ENCODE peak calls at places on chromosome 1, in nine cellular contexts. One of them, this sample, is unnamed.
A peak's percentile ranks its signal among the peaks of the same experiment; 100 is the strongest.

GRCh38 chr1:240575976-240576666 is 35.8 kb downstream of the GREM2 start:
- DNase-seq in AG04449: no peak
- DNase-seq in ovary: no peak
- DNase-seq in GM06990: peak; percentile 0
- DNase-seq in AG10803: peak; percentile 85
- DNase-seq in dorsolateral prefrontal cortex: no peak
- DNase-seq in brain microvascular endothelial cell: peak; percentile 31
- DNase-seq in IMR-90: peak; percentile 60
- DNase-seq in CD8-positive, alpha-beta T cell: peak; percentile 23
- DNase-seq in this sample: peak; percentile 51

GRCh38 chr1:201488817-201489581 is 17.9 kb downstream of the CSRP1 start:
- DNase-seq in dorsolateral prefrontal cortex: no peak
- DNase-seq in ovary: no peak
- DNase-seq in GM06990: no peak
- DNase-seq in CD8-positive, alpha-beta T cell: no peak
- DNase-seq in AG04449: peak; percentile 79
- DNase-seq in AG10803: peak; percentile 97
- DNase-seq in brain microvascular endothelial cell: peak; percentile 91
- DNase-seq in IMR-90: peak; percentile 96
- DNase-seq in this sample: peak; percentile 95

GRCh38 chr1:209702832-209703231 is 1.8 kb upstream of the HSD11B1 start:
- DNase-seq in brain microvascular endothelial cell: no peak
- DNase-seq in CD8-positive, alpha-beta T cell: no peak
- DNase-seq in AG04449: no peak
- DNase-seq in IMR-90: no peak
- DNase-seq in AG10803: no peak
- DNase-seq in GM06990: no peak
- DNase-seq in ovary: no peak
- DNase-seq in dorsolateral prefrontal cortex: no peak
- DNase-seq in this sample: no peak

GRCh38 chr1:37667023-37667769 is 25.1 kb upstream of the CDCA8 start:
- DNase-seq in CD8-positive, alpha-beta T cell: no peak
- DNase-seq in AG10803: peak; percentile 87
- DNase-seq in ovary: no peak
- DNase-seq in AG04449: no peak
- DNase-seq in dorsolateral prefrontal cortex: no peak
- DNase-seq in IMR-90: no peak
- DNase-seq in GM06990: no peak
- DNase-seq in brain microvascular endothelial cell: no peak
- DNase-seq in this sample: no peak

GRCh38 chr1:211118407-211119102 is 15.4 kb downstream of the KCNH1 start:
- DNase-seq in IMR-90: peak; percentile 39
- DNase-seq in ovary: no peak
- DNase-seq in AG10803: peak; percentile 29
- DNase-seq in CD8-positive, alpha-beta T cell: no peak
- DNase-seq in brain microvascular endothelial cell: no peak
- DNase-seq in dorsolateral prefrontal cortex: no peak
- DNase-seq in AG04449: no peak
- DNase-seq in GM06990: no peak
- DNase-seq in this sample: peak; percentile 48

GRCh38 chr1:34055828-34056227 is 109.2 kb downstream of the CSMD2 start:
- DNase-seq in CD8-positive, alpha-beta T cell: no peak
- DNase-seq in ovary: no peak
- DNase-seq in GM06990: no peak
- DNase-seq in AG10803: no peak
- DNase-seq in dorsolateral prefrontal cortex: no peak
- DNase-seq in brain microvascular endothelial cell: no peak
- DNase-seq in AG04449: no peak
- DNase-seq in IMR-90: no peak
- DNase-seq in this sample: no peak

GRCh38 chr1:240414237-240414636 is 197.7 kb downstream of the GREM2 start:
- DNase-seq in CD8-positive, alpha-beta T cell: no peak
- DNase-seq in GM06990: no peak
- DNase-seq in AG04449: peak; percentile 59
- DNase-seq in AG10803: peak; percentile 95
- DNase-seq in brain microvascular endothelial cell: peak; percentile 49
- DNase-seq in dorsolateral prefrontal cortex: no peak
- DNase-seq in IMR-90: peak; percentile 70
- DNase-seq in ovary: no peak
- DNase-seq in this sample: no peak

GRCh38 chr1:32754282-32755097 is 51.9 kb upstream of the SYNC start:
- DNase-seq in AG04449: no peak
- DNase-seq in AG10803: no peak
- DNase-seq in brain microvascular endothelial cell: no peak
- DNase-seq in dorsolateral prefrontal cortex: no peak
- DNase-seq in GM06990: no peak
- DNase-seq in IMR-90: peak; percentile 42
- DNase-seq in ovary: peak; percentile 62
- DNase-seq in CD8-positive, alpha-beta T cell: peak; percentile 22
- DNase-seq in this sample: no peak

GRCh38 chr1:98344726-98345125 is 316.8 kb upstream of the SNX7 start:
- DNase-seq in IMR-90: no peak
- DNase-seq in dorsolateral prefrontal cortex: no peak
- DNase-seq in brain microvascular endothelial cell: no peak
- DNase-seq in ovary: no peak
- DNase-seq in AG04449: no peak
- DNase-seq in GM06990: no peak
- DNase-seq in AG10803: no peak
- DNase-seq in CD8-positive, alpha-beta T cell: no peak
- DNase-seq in this sample: peak; percentile 23

GRCh38 chr1:8193840-8194406 is 124.0 kb upstream of the SLC45A1 start:
- DNase-seq in AG10803: no peak
- DNase-seq in AG04449: no peak
- DNase-seq in dorsolateral prefrontal cortex: no peak
- DNase-seq in CD8-positive, alpha-beta T cell: no peak
- DNase-seq in GM06990: no peak
- DNase-seq in ovary: no peak
- DNase-seq in IMR-90: no peak
- DNase-seq in brain microvascular endothelial cell: no peak
- DNase-seq in this sample: no peak
- TF ChIP-seq CTCF in AG10803: no peak
- TF ChIP-seq CTCF in AG04449: no peak
- TF ChIP-seq CTCF in dorsolateral prefrontal cortex: no peak
- TF ChIP-seq CTCF in CD8-positive, alpha-beta T cell: no peak
- TF ChIP-seq CTCF in GM06990: no peak
- TF ChIP-seq CTCF in ovary: no peak
- TF ChIP-seq CTCF in IMR-90: no peak
- TF ChIP-seq CTCF in brain microvascular endothelial cell: no peak
- TF ChIP-seq CTCF in this sample: no peak

GRCh38 chr1:169112241-169112640 is 5.8 kb downstream of the ATP1B1 start:
- DNase-seq in AG10803: no peak
- DNase-seq in GM06990: no peak
- DNase-seq in brain microvascular endothelial cell: no peak
- DNase-seq in dorsolateral prefrontal cortex: no peak
- DNase-seq in CD8-positive, alpha-beta T cell: no peak
- DNase-seq in AG04449: no peak
- DNase-seq in IMR-90: peak; percentile 34
- DNase-seq in ovary: peak; percentile 37
- DNase-seq in this sample: no peak
- H3K4me3 ChIP-seq in AG10803: no peak overlapping the region
- H3K4me3 ChIP-seq in GM06990: no peak overlapping the region
- H3K4me3 ChIP-seq in brain microvascular endothelial cell: no peak overlapping the region
- H3K4me3 ChIP-seq in dorsolateral prefrontal cortex: peak overlapping the region; percentile 97
- H3K4me3 ChIP-seq in CD8-positive, alpha-beta T cell: no peak overlapping the region
- H3K4me3 ChIP-seq in AG04449: no peak overlapping the region
- H3K4me3 ChIP-seq in IMR-90: no peak overlapping the region
- H3K4me3 ChIP-seq in ovary: no peak overlapping the region
- H3K4me3 ChIP-seq in this sample: no peak overlapping the region

GRCh38 chr1:3408751-3409266 is 45.7 kb upstream of the ARHGEF16 start:
- DNase-seq in AG04449: no peak
- DNase-seq in CD8-positive, alpha-beta T cell: no peak
- DNase-seq in AG10803: no peak
- DNase-seq in ovary: no peak
- DNase-seq in IMR-90: no peak
- DNase-seq in GM06990: no peak
- DNase-seq in brain microvascular endothelial cell: no peak
- DNase-seq in dorsolateral prefrontal cortex: no peak
- DNase-seq in this sample: no peak

GRCh38 chr1:3412376-3412775 is 42.1 kb upstream of the ARHGEF16 start:
- DNase-seq in dorsolateral prefrontal cortex: no peak
- DNase-seq in CD8-positive, alpha-beta T cell: no peak
- DNase-seq in GM06990: no peak
- DNase-seq in AG10803: no peak
- DNase-seq in AG04449: no peak
- DNase-seq in ovary: no peak
- DNase-seq in IMR-90: no peak
- DNase-seq in brain microvascular endothelial cell: no peak
- DNase-seq in this sample: no peak

GRCh38 chr1:3409737-3410434 is 44.6 kb upstream of the ARHGEF16 start:
- DNase-seq in GM06990: no peak
- DNase-seq in brain microvascular endothelial cell: peak; percentile 54
- DNase-seq in IMR-90: peak; percentile 23
- DNase-seq in AG10803: peak; percentile 64
- DNase-seq in CD8-positive, alpha-beta T cell: no peak
- DNase-seq in dorsolateral prefrontal cortex: peak; percentile 80
- DNase-seq in AG04449: peak; percentile 4
- DNase-seq in ovary: peak; percentile 83
- DNase-seq in this sample: peak; percentile 70

GRCh38 chr1:3411806-3412205 is 42.7 kb upstream of the ARHGEF16 start:
- DNase-seq in dorsolateral prefrontal cortex: no peak
- DNase-seq in GM06990: no peak
- DNase-seq in IMR-90: no peak
- DNase-seq in AG10803: no peak
- DNase-seq in brain microvascular endothelial cell: no peak
- DNase-seq in AG04449: no peak
- DNase-seq in ovary: no peak
- DNase-seq in CD8-positive, alpha-beta T cell: no peak
- DNase-seq in this sample: no peak

GRCh38 chr1:3410435-3410915 is 44.0 kb upstream of the ARHGEF16 start:
- DNase-seq in AG04449: no peak
- DNase-seq in IMR-90: no peak
- DNase-seq in AG10803: no peak
- DNase-seq in CD8-positive, alpha-beta T cell: no peak
- DNase-seq in ovary: no peak
- DNase-seq in brain microvascular endothelial cell: no peak
- DNase-seq in dorsolateral prefrontal cortex: no peak
- DNase-seq in GM06990: no peak
- DNase-seq in this sample: no peak
- TF ChIP-seq CTCF in AG04449: no peak
- TF ChIP-seq CTCF in IMR-90: no peak
- TF ChIP-seq CTCF in AG10803: no peak
- TF ChIP-seq CTCF in CD8-positive, alpha-beta T cell: no peak
- TF ChIP-seq CTCF in ovary: no peak
- TF ChIP-seq CTCF in brain microvascular endothelial cell: no peak
- TF ChIP-seq CTCF in dorsolateral prefrontal cortex: no peak
- TF ChIP-seq CTCF in GM06990: no peak
- TF ChIP-seq CTCF in this sample: no peak

GRCh38 chr1:94792876-94793605 is 27.1 kb upstream of the SLC44A3 start:
- DNase-seq in dorsolateral prefrontal cortex: no peak
- DNase-seq in CD8-positive, alpha-beta T cell: no peak
- DNase-seq in GM06990: no peak
- DNase-seq in ovary: no peak
- DNase-seq in IMR-90: peak; percentile 79
- DNase-seq in brain microvascular endothelial cell: peak; percentile 60
- DNase-seq in AG10803: peak; percentile 87
- DNase-seq in AG04449: no peak
- DNase-seq in this sample: peak; percentile 90
- H3K4me3 ChIP-seq in dorsolateral prefrontal cortex: no peak overlapping the region
- H3K4me3 ChIP-seq in CD8-positive, alpha-beta T cell: no peak overlapping the region
- H3K4me3 ChIP-seq in GM06990: no peak overlapping the region
- H3K4me3 ChIP-seq in ovary: no peak overlapping the region
- H3K4me3 ChIP-seq in IMR-90: no peak overlapping the region
- H3K4me3 ChIP-seq in brain microvascular endothelial cell: no peak overlapping the region
- H3K4me3 ChIP-seq in AG10803: peak overlapping the region; percentile 3
- H3K4me3 ChIP-seq in AG04449: no peak overlapping the region
- H3K4me3 ChIP-seq in this sample: no peak overlapping the region

GRCh38 chr1:117928881-117929339 is 511 bp downstream of the GDAP2 start:
- DNase-seq in brain microvascular endothelial cell: peak; percentile 55
- DNase-seq in IMR-90: peak; percentile 63
- DNase-seq in ovary: no peak
- DNase-seq in AG04449: no peak
- DNase-seq in AG10803: peak; percentile 56
- DNase-seq in dorsolateral prefrontal cortex: peak; percentile 52
- DNase-seq in GM06990: no peak
- DNase-seq in CD8-positive, alpha-beta T cell: peak; percentile 41
- DNase-seq in this sample: peak; percentile 60
- TF ChIP-seq CTCF in brain microvascular endothelial cell: peak; percentile 42
- TF ChIP-seq CTCF in IMR-90: peak; percentile 41
- TF ChIP-seq CTCF in ovary: no peak
- TF ChIP-seq CTCF in AG04449: peak; percentile 41
- TF ChIP-seq CTCF in AG10803: peak; percentile 50
- TF ChIP-seq CTCF in dorsolateral prefrontal cortex: no peak
- TF ChIP-seq CTCF in GM06990: no peak
- TF ChIP-seq CTCF in CD8-positive, alpha-beta T cell: no peak
- TF ChIP-seq CTCF in this sample: peak; percentile 26

GRCh38 chr1:109650609-109651008 is 5.3 kb upstream of the GSTM4 start:
- DNase-seq in GM06990: no peak
- DNase-seq in ovary: no peak
- DNase-seq in IMR-90: peak; percentile 40
- DNase-seq in AG04449: no peak
- DNase-seq in AG10803: no peak
- DNase-seq in CD8-positive, alpha-beta T cell: no peak
- DNase-seq in brain microvascular endothelial cell: no peak
- DNase-seq in dorsolateral prefrontal cortex: no peak
- DNase-seq in this sample: no peak

GRCh38 chr1:109652446-109652845 is 3.5 kb upstream of the GSTM4 start:
- DNase-seq in GM06990: no peak
- DNase-seq in AG04449: no peak
- DNase-seq in brain microvascular endothelial cell: no peak
- DNase-seq in ovary: no peak
- DNase-seq in CD8-positive, alpha-beta T cell: no peak
- DNase-seq in IMR-90: no peak
- DNase-seq in AG10803: no peak
- DNase-seq in dorsolateral prefrontal cortex: no peak
- DNase-seq in this sample: no peak

GRCh38 chr1:109653286-109653685 is 2.6 kb upstream of the GSTM4 start:
- DNase-seq in dorsolateral prefrontal cortex: no peak
- DNase-seq in AG10803: peak; percentile 17
- DNase-seq in IMR-90: no peak
- DNase-seq in ovary: no peak
- DNase-seq in CD8-positive, alpha-beta T cell: no peak
- DNase-seq in GM06990: no peak
- DNase-seq in AG04449: no peak
- DNase-seq in brain microvascular endothelial cell: no peak
- DNase-seq in this sample: no peak

GRCh38 chr1:109644670-109645069 is 11.2 kb upstream of the GSTM4 start:
- DNase-seq in brain microvascular endothelial cell: no peak
- DNase-seq in IMR-90: peak; percentile 81
- DNase-seq in CD8-positive, alpha-beta T cell: no peak
- DNase-seq in ovary: peak; percentile 70
- DNase-seq in AG04449: no peak
- DNase-seq in AG10803: no peak
- DNase-seq in dorsolateral prefrontal cortex: no peak
- DNase-seq in GM06990: no peak
- DNase-seq in this sample: no peak

DNA sequence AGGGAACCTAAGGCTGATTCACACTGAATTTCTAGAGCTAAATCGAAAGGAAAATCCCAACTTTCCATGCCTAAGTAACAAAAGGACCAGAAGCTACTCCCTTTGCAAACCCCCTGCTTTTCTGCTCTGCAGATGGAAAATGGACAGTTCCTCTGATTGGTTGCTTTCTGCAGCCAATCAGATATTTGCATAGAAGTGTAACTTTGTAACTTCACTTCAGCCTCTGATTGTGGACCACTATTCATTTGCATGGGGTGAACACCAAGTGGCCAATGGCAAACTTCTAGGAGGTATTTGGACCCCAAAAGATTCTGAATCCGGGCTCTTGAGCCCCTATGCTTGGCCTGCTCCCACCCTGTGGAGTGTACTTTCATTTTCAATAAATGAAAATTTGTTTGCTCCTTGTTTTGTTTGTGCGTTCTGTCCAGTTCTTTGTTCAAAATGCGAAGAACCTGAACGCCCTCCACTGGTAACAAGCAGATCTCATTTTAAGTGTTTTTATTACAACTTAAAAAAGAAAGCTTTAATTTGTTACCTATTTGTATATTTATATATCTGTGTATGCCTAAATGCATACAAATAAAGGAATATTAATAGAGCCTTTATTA is 6.4 kb upstream of the GSTM4 start:
- DNase-seq in ovary: peak; percentile 34
- DNase-seq in brain microvascular endothelial cell: no peak
- DNase-seq in IMR-90: peak; percentile 43
- DNase-seq in AG10803: peak; percentile 75
- DNase-seq in dorsolateral prefrontal cortex: no peak
- DNase-seq in CD8-positive, alpha-beta T cell: no peak
- DNase-seq in GM06990: no peak
- DNase-seq in AG04449: no peak
- DNase-seq in this sample: peak; percentile 43
- H3K4me3 ChIP-seq in ovary: peak overlapping the region; percentile 15
- H3K4me3 ChIP-seq in brain microvascular endothelial cell: no peak overlapping the region
- H3K4me3 ChIP-seq in IMR-90: peak overlapping the region; percentile 36
- H3K4me3 ChIP-seq in AG10803: peak overlapping the region; percentile 51
- H3K4me3 ChIP-seq in dorsolateral prefrontal cortex: peak overlapping the region; percentile 46
- H3K4me3 ChIP-seq in CD8-positive, alpha-beta T cell: no peak overlapping the region
- H3K4me3 ChIP-seq in GM06990: no peak overlapping the region
- H3K4me3 ChIP-seq in AG04449: no peak overlapping the region
- H3K4me3 ChIP-seq in this sample: peak overlapping the region; percentile 21

This sample was measured in astrocyte of the spinal cord.